ENCODE peak calls at places on chromosomes 3 and 15, in six cellular contexts. L is ovary, Q is IMR-90, V is uterus, O is tibial nerve, D is A549. S is an unnamed sample.
A peak's percentile ranks its signal among the peaks of the same experiment; 100 is the strongest.

GRCh38 chr3:34102290-34102689 is 303.9 kb downstream of the PDCD6IP start:
- DNase-seq in L (no peak), Q (no peak), V (no peak), O (no peak), D (no peak), S (no peak)

GRCh38 chr15:74314897-74315438 is 52.5 kb downstream of the CYP11A1 start:
- DNase-seq in L (no peak), Q (no peak), V (no peak), O (no peak), D (no peak), S (no peak)

GRCh38 chr3:105780114-105780513 is 88.7 kb downstream of the CBLB start:
- DNase-seq in L (no peak), Q (peak; percentile 58), V (no peak), O (no peak), D (no peak), S (no peak)

GRCh38 chr15:77630956-77631789 is 1.5 kb downstream of the LINGO1 start:
- DNase-seq in L (no peak), Q (no peak), V (no peak), O (no peak), D (no peak), S (no peak)

GRCh38 chr3:45777111-45777752 is 19.1 kb downstream of the SLC6A20 start:
- DNase-seq in L (no peak), Q (no peak), V (no peak), O (no peak), D (no peak), S (no peak)

GRCh38 chr3:155676252-155676981 is 68.5 kb downstream of the PLCH1 start:
- DNase-seq in L (peak; percentile 17), Q (peak; percentile 34), V (peak; percentile 14), O (no peak), D (no peak), S (no peak)

GRCh38 chr3:100155105-100155504 is 40.8 kb upstream of the FILIP1L start:
- DNase-seq in L (no peak), Q (peak; percentile 18), V (no peak), O (no peak), D (no peak), S (no peak)

GRCh38 chr15:70533931-70534742 is 229.2 kb downstream of the UACA start:
- DNase-seq in L (no peak), Q (no peak), V (no peak), O (no peak), D (no peak), S (no peak)

GRCh38 chr15:71788646-71789579 is 21.4 kb upstream of the NR2E3 start:
- DNase-seq in L (no peak), Q (no peak), V (no peak), O (no peak), D (no peak), S (no peak)

GRCh38 chr3:6249679-6250078 is 611.2 kb upstream of the GRM7 start:
- DNase-seq in L (no peak), Q (no peak), V (no peak), O (no peak), D (no peak), S (no peak)

GRCh38 chr3:176663376-176663775 is 533.9 kb downstream of the TBL1XR1 start:
- DNase-seq in L (no peak), Q (peak; percentile 27), V (no peak), O (no peak), D (no peak), S (no peak)

GRCh38 chr3:69893274-69893673 is 106.3 kb upstream of the SAMMSON start:
- DNase-seq in L (no peak), Q (no peak), V (no peak), O (no peak), D (no peak), S (no peak)

GRCh38 chr3:174862101-174862500 is 3.0 kb downstream of the NAALADL2 start:
- DNase-seq in L (no peak), Q (no peak), V (no peak), O (no peak), D (peak; percentile 0), S (no peak)

GRCh38 chr15:76196949-76197315 is 114.3 kb downstream of the ETFA start:
- DNase-seq in L (no peak), Q (no peak), V (no peak), O (no peak), D (no peak), S (no peak)

GRCh38 chr3:109178701-109179100 is 42.2 kb downstream of the C3orf85 start:
- DNase-seq in L (no peak), Q (no peak), V (no peak), O (no peak), D (no peak), S (no peak)

GRCh38 chr3:112377418-112378071 is 44.6 kb downstream of the CD200 start:
- DNase-seq in L (no peak), Q (peak; percentile 7), V (no peak), O (no peak), D (no peak), S (no peak)

GRCh38 chr3:140359198-140359995 is 318.5 kb upstream of the TRIM42 start:
- DNase-seq in L (no peak), Q (no peak), V (no peak), O (no peak), D (no peak), S (no peak)

GRCh38 chr3:71465371-71466007 is 118.0 kb downstream of the FOXP1 start:
- DNase-seq in L (no peak), Q (no peak), V (no peak), O (no peak), D (no peak), S (no peak)

GRCh38 chr3:107684431-107684925 is 161.7 kb downstream of the BBX start:
- DNase-seq in L (no peak), Q (no peak), V (no peak), O (no peak), D (no peak), S (no peak)

GRCh38 chr3:140223631-140224030 is 288.6 kb downstream of the CLSTN2 start:
- DNase-seq in L (no peak), Q (no peak), V (no peak), O (no peak), D (no peak), S (no peak)

GRCh38 chr3:13307041-13307440 is 113.1 kb downstream of the NUP210 start:
- DNase-seq in L (no peak), Q (no peak), V (no peak), O (no peak), D (no peak), S (no peak)

GRCh38 chr15:64574220-64574994 is 114.0 kb downstream of the ZNF609 start:
- DNase-seq in L (no peak), Q (peak; percentile 75), V (no peak), O (no peak), D (peak; percentile 25), S (no peak)

GRCh38 chr15:25863067-25863967 is at the start of gene ATP10A:
- DNase-seq in L (peak; percentile 32), Q (peak; percentile 71), V (peak; percentile 37), O (no peak), D (no peak), S (no peak)

GRCh38 chr15:101131489-101132389 is 120.1 kb downstream of the CHSY1 start:
- DNase-seq in L (no peak), Q (no peak), V (no peak), O (no peak), D (no peak), S (no peak)

GRCh38 chr3:100561459-100562158 is 47.8 kb upstream of the ADGRG7 start:
- DNase-seq in L (no peak), Q (peak; percentile 86), V (peak; percentile 19), O (no peak), D (no peak), S (no peak)

GRCh38 chr3:50502584-50503423 is 630 bp downstream of the CACNA2D2 start:
- DNase-seq in L (peak; percentile 45), Q (no peak), V (peak; percentile 18), O (no peak), D (no peak), S (no peak)

GRCh38 chr3:50502225-50502583 is 1.2 kb downstream of the CACNA2D2 start:
- DNase-seq in L (no peak), Q (no peak), V (no peak), O (no peak), D (no peak), S (no peak)

GRCh38 chr3:50504681-50505080 is 1.2 kb upstream of the CACNA2D2 start:
- DNase-seq in L (no peak), Q (no peak), V (no peak), O (no peak), D (no peak), S (no peak)

GRCh38 chr3:50503947-50504346 is 513 bp upstream of the CACNA2D2 start:
- DNase-seq in L (peak; percentile 33), Q (no peak), V (peak; percentile 24), O (no peak), D (no peak), S (no peak)

DNA sequence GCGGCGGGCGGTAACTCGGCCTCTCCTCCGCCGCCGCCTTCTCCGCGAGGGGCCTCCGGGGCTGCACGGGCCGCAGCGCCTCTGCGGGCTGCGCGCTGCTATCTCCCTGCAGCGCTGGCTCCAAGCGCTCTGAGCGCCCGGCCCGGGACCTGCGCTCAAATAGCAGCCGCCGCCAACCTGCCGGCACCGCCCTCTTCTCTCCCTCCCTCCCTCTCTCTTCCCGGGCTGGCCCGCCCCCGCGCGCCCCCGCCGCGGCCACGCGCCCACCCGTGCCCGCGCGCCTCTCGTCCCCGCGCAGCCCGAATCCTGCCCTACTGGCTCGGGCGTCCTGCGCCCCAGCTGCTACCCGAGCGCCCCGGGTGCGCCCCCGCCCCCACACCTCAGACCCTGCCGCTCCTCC is at the start of gene CACNA2D2:
- DNase-seq in L (peak; percentile 83), Q (no peak), V (peak; percentile 78), O (peak; percentile 11), D (peak; percentile 33), S (peak; percentile 54)
- TF ChIP-seq POLR2A in L (peak; percentile 23), Q (no peak), V (peak; percentile 33), O (no peak), D (peak; percentile 52), S (no peak)

DNA sequence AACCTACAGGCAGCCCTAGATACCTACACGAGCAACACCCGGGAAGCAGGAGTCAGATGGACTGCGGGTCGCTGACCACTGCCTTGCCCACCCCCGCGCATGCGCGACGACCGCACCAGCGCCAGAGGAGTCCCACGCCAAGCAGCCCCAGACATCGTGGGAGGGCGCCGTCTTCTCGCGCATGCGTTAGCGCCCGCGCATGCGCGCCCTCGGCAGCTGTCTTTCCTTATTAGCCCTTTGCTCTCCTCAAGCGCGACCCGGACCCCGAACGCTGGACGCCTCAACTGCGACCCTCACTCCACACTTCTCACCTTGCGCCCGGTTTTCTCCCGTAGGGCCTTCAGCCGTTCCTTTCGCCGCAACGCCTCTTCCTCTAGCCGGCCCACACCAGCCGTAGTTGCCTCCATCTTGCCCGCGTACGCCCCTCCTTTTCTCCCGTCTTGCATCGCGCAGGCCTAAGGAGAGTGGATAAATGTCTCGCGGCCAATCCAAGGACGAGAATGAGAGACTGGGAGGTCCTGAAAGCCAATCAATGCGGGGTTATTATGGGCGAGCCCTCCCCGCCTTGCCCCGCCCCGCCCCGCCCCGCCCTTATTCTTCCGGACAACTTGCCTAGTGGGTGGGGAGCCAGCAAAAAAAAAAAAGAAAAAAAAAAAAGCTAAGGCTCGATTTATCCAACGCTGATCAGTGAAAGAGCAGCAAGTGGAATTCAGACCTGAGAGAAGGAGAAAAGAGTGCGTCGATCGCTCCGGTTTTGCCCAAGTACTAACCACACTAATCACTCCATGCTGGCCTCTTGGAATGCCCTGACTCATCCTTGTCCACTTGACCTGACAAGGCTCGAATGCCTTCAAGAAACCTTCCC is at the start of gene CCDC12:
- DNase-seq in L (peak; percentile 92), Q (peak; percentile 99), V (peak; percentile 93), O (peak; percentile 98), D (peak; percentile 95), S (peak; percentile 94)
- TF ChIP-seq POLR2A in L (peak; percentile 93), Q (peak; percentile 96), V (peak; percentile 29), O (peak; percentile 46), D (peak; percentile 37), S (peak; percentile 90)

GRCh38 chr15:45429974-45430792 is 51.8 kb upstream of the GATM start:
- DNase-seq in L (peak; percentile 59), Q (peak; percentile 46), V (peak; percentile 54), O (peak; percentile 65), D (peak; percentile 34), S (peak; percentile 82)
- TF ChIP-seq POLR2A in L (no peak), Q (peak; percentile 24), V (no peak), O (no peak), D (no peak), S (no peak)

GRCh38 chr3:49357466-49358216 is 512 bp downstream of the GPX1 start:
- DNase-seq in L (peak; percentile 67), Q (peak; percentile 92), V (peak; percentile 50), O (peak; percentile 31), D (peak; percentile 31), S (no peak)
- TF ChIP-seq POLR2A in L (no peak), Q (no peak), V (no peak), O (no peak), D (no peak), S (no peak)